ENCODE peak calls at places on chromosomes 6 and 20, in seven cellular contexts. One of them, this sample, is unnamed.

GRCh38 chr6:162184465-162184864 is 543.1 kb downstream of the PRKN start:
- DNase-seq in activated CD4-positive, alpha-beta T cell treated with anti-CD3 and anti-CD28 coated beads, Interleukin-2, amount 50 U/mL, for 24 hours: no peak
- DNase-seq in NCI-H1105: no peak
- DNase-seq in hepatocyte: no peak
- DNase-seq in D341Med: no peak
- DNase-seq in esophagus squamous epithelium: no peak
- DNase-seq in NCI-H345: no peak
- DNase-seq in this sample: no peak

GRCh38 chr6:147310511-147310910 is 106.3 kb downstream of the STXBP5 start:
- DNase-seq in activated CD4-positive, alpha-beta T cell treated with anti-CD3 and anti-CD28 coated beads, Interleukin-2, amount 50 U/mL, for 24 hours: no peak
- DNase-seq in NCI-H1105: no peak
- DNase-seq in hepatocyte: no peak
- DNase-seq in D341Med: no peak
- DNase-seq in esophagus squamous epithelium: no peak
- DNase-seq in NCI-H345: no peak
- DNase-seq in this sample: no peak

GRCh38 chr6:108476381-108476780 is 84.3 kb upstream of the FOXO3 start:
- DNase-seq in activated CD4-positive, alpha-beta T cell treated with anti-CD3 and anti-CD28 coated beads, Interleukin-2, amount 50 U/mL, for 24 hours: no peak
- DNase-seq in NCI-H1105: peak
- DNase-seq in hepatocyte: no peak
- DNase-seq in D341Med: no peak
- DNase-seq in esophagus squamous epithelium: no peak
- DNase-seq in NCI-H345: peak
- DNase-seq in this sample: no peak

GRCh38 chr20:49276201-49276894 is 1.5 kb downstream of the ZNFX1 start:
- DNase-seq in activated CD4-positive, alpha-beta T cell treated with anti-CD3 and anti-CD28 coated beads, Interleukin-2, amount 50 U/mL, for 24 hours: no peak
- DNase-seq in NCI-H1105: peak
- DNase-seq in hepatocyte: peak
- DNase-seq in D341Med: no peak
- DNase-seq in esophagus squamous epithelium: no peak
- DNase-seq in NCI-H345: peak
- DNase-seq in this sample: peak

GRCh38 chr20:51195419-51195901 is 172.6 kb upstream of the KCNG1 start:
- DNase-seq in activated CD4-positive, alpha-beta T cell treated with anti-CD3 and anti-CD28 coated beads, Interleukin-2, amount 50 U/mL, for 24 hours: no peak
- DNase-seq in NCI-H1105: no peak
- DNase-seq in hepatocyte: no peak
- DNase-seq in D341Med: no peak
- DNase-seq in esophagus squamous epithelium: no peak
- DNase-seq in NCI-H345: no peak
- DNase-seq in this sample: no peak

GRCh38 chr20:50048420-50049166 is 64.4 kb downstream of the UBE2V1 start:
- DNase-seq in activated CD4-positive, alpha-beta T cell treated with anti-CD3 and anti-CD28 coated beads, Interleukin-2, amount 50 U/mL, for 24 hours: no peak
- DNase-seq in NCI-H1105: no peak
- DNase-seq in hepatocyte: no peak
- DNase-seq in D341Med: no peak
- DNase-seq in esophagus squamous epithelium: no peak
- DNase-seq in NCI-H345: no peak
- DNase-seq in this sample: no peak

GRCh38 chr20:24840121-24840713 is 108.9 kb upstream of the CST7 start:
- DNase-seq in activated CD4-positive, alpha-beta T cell treated with anti-CD3 and anti-CD28 coated beads, Interleukin-2, amount 50 U/mL, for 24 hours: no peak
- DNase-seq in NCI-H1105: no peak
- DNase-seq in hepatocyte: no peak
- DNase-seq in D341Med: no peak
- DNase-seq in esophagus squamous epithelium: no peak
- DNase-seq in NCI-H345: no peak
- DNase-seq in this sample: no peak

GRCh38 chr20:1302578-1303541 is 26.1 kb downstream of the SDCBP2 start:
- DNase-seq in activated CD4-positive, alpha-beta T cell treated with anti-CD3 and anti-CD28 coated beads, Interleukin-2, amount 50 U/mL, for 24 hours: no peak
- DNase-seq in NCI-H1105: no peak
- DNase-seq in hepatocyte: no peak
- DNase-seq in D341Med: no peak
- DNase-seq in esophagus squamous epithelium: no peak
- DNase-seq in NCI-H345: no peak
- DNase-seq in this sample: no peak

GRCh38 chr6:128242765-128243403 is 277.5 kb downstream of the PTPRK start:
- DNase-seq in activated CD4-positive, alpha-beta T cell treated with anti-CD3 and anti-CD28 coated beads, Interleukin-2, amount 50 U/mL, for 24 hours: no peak
- DNase-seq in NCI-H1105: no peak
- DNase-seq in hepatocyte: no peak
- DNase-seq in D341Med: no peak
- DNase-seq in esophagus squamous epithelium: no peak
- DNase-seq in NCI-H345: no peak
- DNase-seq in this sample: no peak

GRCh38 chr6:107644513-107644912 is 154.6 kb downstream of the SOBP start:
- DNase-seq in activated CD4-positive, alpha-beta T cell treated with anti-CD3 and anti-CD28 coated beads, Interleukin-2, amount 50 U/mL, for 24 hours: no peak
- DNase-seq in NCI-H1105: no peak
- DNase-seq in hepatocyte: no peak
- DNase-seq in D341Med: no peak
- DNase-seq in esophagus squamous epithelium: no peak
- DNase-seq in NCI-H345: no peak
- DNase-seq in this sample: no peak

GRCh38 chr6:43093361-43094289 is 17.5 kb downstream of the PTK7 start:
- DNase-seq in activated CD4-positive, alpha-beta T cell treated with anti-CD3 and anti-CD28 coated beads, Interleukin-2, amount 50 U/mL, for 24 hours: no peak
- DNase-seq in NCI-H1105: no peak
- DNase-seq in hepatocyte: no peak
- DNase-seq in D341Med: no peak
- DNase-seq in esophagus squamous epithelium: no peak
- DNase-seq in NCI-H345: no peak
- DNase-seq in this sample: peak

GRCh38 chr6:100913400-100914276 is 32.5 kb upstream of the ASCC3 start:
- DNase-seq in activated CD4-positive, alpha-beta T cell treated with anti-CD3 and anti-CD28 coated beads, Interleukin-2, amount 50 U/mL, for 24 hours: no peak
- DNase-seq in NCI-H1105: no peak
- DNase-seq in hepatocyte: peak
- DNase-seq in D341Med: no peak
- DNase-seq in esophagus squamous epithelium: no peak
- DNase-seq in NCI-H345: no peak
- DNase-seq in this sample: no peak

GRCh38 chr6:115539531-115539930 is 521.2 kb downstream of the FRK start:
- DNase-seq in activated CD4-positive, alpha-beta T cell treated with anti-CD3 and anti-CD28 coated beads, Interleukin-2, amount 50 U/mL, for 24 hours: no peak
- DNase-seq in NCI-H1105: no peak
- DNase-seq in hepatocyte: no peak
- DNase-seq in D341Med: no peak
- DNase-seq in esophagus squamous epithelium: no peak
- DNase-seq in NCI-H345: no peak
- DNase-seq in this sample: no peak